ENCODE peak calls at places on chromosomes 3 and 15, in six cellular contexts. E is A549, L is GM23338, N is Panc1, F is HL-60, R is GM12878. H is an unnamed sample.

GRCh38 chr3:185313693-185314246 is 49.2 kb upstream of the MAP3K13 start:
- DNase-seq in N (no peak), F (no peak), E (no peak), L (no peak), R (no peak), H (no peak)

GRCh38 chr3:170689218-170689874 is 103.5 kb upstream of the SLC7A14 start:
- DNase-seq in R (no peak), F (no peak), E (peak), L (peak), N (no peak), H (no peak)

GRCh38 chr3:195021674-195022073 is 249.3 kb downstream of the XXYLT1 start:
- DNase-seq in L (no peak), F (no peak), R (no peak), N (no peak), E (no peak), H (no peak)

GRCh38 chr15:63587527-63587926 is 9.7 kb upstream of the FBXL22 start:
- DNase-seq in L (no peak), R (no peak), F (no peak), E (peak), N (no peak), H (no peak)

GRCh38 chr3:13194285-13195209 is 121.3 kb upstream of the IQSEC1 start:
- DNase-seq in L (no peak), R (no peak), E (no peak), F (no peak), N (no peak), H (no peak)

GRCh38 chr15:27412413-27412812 is 441.4 kb downstream of the GABRG3 start:
- DNase-seq in L (peak), R (no peak), N (no peak), F (no peak), E (peak), H (no peak)

GRCh38 chr3:125213946-125214542 is 1.5 kb upstream of the SLC12A8 start:
- DNase-seq in L (peak), R (no peak), E (no peak), N (no peak), F (no peak), H (no peak)

GRCh38 chr3:156209631-156210336 is 89.4 kb downstream of the KCNAB1 start:
- DNase-seq in F (no peak), N (no peak), L (no peak), E (no peak), R (no peak), H (no peak)

GRCh38 chr3:122977645-122978466 is 49.7 kb downstream of the SEMA5B start:
- DNase-seq in N (no peak), L (peak), R (no peak), E (peak), F (no peak), H (no peak)

GRCh38 chr3:45244356-45244755 is 18.3 kb upstream of the TMEM158 start:
- DNase-seq in R (no peak), F (no peak), L (no peak), E (no peak), N (no peak), H (no peak)

GRCh38 chr3:34212671-34213070 is 414.2 kb downstream of the PDCD6IP start:
- DNase-seq in N (no peak), L (no peak), R (no peak), E (no peak), F (no peak), H (no peak)

DNA sequence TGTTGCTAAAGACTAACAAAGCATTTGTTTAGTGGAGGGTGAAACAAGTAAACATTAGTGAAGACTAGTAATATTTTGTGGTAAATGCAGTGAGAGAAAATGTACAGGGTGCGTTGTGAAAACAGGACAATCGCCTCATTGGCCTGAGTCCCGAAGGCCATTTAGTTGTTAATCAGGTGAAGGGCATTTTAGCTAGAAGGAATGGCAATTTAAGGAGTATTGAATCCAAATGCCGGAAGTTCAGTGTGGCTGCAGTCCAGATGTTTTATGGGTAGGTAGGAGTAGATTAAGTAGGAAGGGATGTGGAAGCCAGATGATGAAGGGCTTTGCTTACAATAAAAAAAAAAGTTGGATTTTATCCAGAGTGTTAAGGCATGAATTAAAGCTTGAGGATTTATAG is 572.7 kb downstream of the NLGN1 start:
- DNase-seq in E (no peak), N (no peak), F (no peak), R (no peak), L (no peak), H (no peak)
- TF ChIP-seq REST in E (no peak), N (no peak), F (no peak), R (no peak), L (no peak), H (no peak)

GRCh38 chr3:71466483-71466882 is 117.0 kb downstream of the FOXP1 start:
- DNase-seq in E (peak), R (no peak), L (no peak), N (no peak), F (no peak), H (peak)
- TF ChIP-seq REST in E (no peak), R (no peak), L (no peak), N (no peak), F (no peak), H (no peak)

DNA sequence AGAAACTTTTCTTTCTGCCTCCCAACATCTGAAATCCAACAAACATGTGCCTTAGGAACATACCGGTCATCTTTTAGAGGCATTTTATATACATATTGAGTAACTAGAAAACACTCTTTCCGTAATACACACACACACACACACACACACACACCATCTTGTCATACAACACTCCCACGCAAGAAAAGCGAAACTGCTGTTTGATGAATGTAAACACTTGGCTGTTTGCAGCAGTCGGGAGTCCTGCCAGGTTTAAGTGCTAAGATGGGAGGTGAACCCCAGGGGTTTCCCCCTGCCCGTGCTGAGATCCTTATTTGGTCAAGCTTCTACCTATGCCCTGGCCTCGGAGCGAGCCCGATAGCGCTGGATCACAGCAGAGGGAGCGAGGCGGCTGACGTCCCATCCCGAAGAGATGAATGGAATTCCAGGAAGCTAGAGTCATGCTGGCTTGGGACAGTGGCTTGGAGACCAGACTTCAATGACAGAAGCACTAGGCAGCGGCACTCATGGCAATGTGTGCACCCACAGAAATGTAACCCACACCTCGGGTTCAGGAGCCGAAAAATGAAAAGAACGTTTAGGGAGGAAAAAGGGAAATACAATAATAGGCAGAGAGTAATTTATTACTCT is 1.3 kb upstream of the THBS1 start:
- DNase-seq in N (peak), E (peak), L (peak), F (no peak), R (no peak), H (no peak)
- TF ChIP-seq REST in N (no peak), E (no peak), L (no peak), F (peak), R (no peak), H (no peak)

GRCh38 chr3:25856902-25857518 is 67.1 kb downstream of the OXSM start:
- DNase-seq in L (peak), N (no peak), F (peak), E (peak), R (no peak), H (peak)
- TF ChIP-seq REST in L (no peak), N (no peak), F (no peak), E (no peak), R (no peak), H (no peak)

DNA sequence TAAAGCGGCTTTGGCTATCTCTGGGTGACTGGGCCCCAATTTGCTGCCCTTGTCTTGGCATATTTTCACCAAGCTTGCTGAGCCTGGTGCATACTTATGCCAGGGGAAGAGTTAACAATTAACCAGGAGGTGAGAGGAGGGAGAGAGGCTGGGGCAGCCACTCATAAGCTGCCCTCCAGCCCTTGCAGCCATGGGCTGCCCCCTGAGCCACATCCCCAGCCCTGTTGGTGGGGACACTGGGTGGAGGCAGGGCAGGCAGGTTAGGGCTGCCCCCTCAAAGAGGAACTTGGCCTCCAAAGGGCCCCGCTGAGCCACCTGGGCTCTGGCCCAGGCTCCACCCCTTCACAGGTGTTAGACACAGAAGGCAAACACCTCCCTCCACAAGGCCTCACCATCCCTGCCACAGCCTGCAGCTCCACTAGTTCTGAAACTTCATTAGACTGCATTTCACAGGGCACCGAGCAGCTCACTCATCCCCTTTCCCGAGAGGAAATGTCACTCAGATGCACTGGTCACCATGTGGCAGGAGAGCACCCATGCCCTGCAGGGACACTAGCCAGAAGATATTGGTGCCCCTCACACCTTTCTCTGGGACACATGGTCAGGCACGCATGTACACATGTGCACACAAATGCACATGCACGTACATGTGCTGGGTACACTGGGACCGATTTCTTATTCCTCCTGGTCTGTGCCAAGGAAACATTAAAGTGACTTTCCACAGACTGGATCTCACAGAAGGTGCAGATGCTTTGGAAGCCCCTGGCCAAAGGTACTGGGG is 20.2 kb downstream of the AMOTL2 start:
- DNase-seq in N (no peak), L (no peak), F (no peak), R (no peak), E (no peak), H (no peak)
- TF ChIP-seq REST in N (no peak), L (no peak), F (no peak), R (no peak), E (no peak), H (no peak)

GRCh38 chr3:50264389-50264963 is 4.5 kb upstream of the SEMA3B start:
- DNase-seq in E (peak), F (no peak), L (no peak), N (no peak), R (no peak), H (no peak)

GRCh38 chr3:50263443-50264388 is 5.2 kb upstream of the SEMA3B start:
- DNase-seq in F (no peak), N (no peak), R (no peak), E (no peak), L (no peak), H (no peak)

GRCh38 chr3:50266808-50267207 is 2.1 kb upstream of the SEMA3B start:
- DNase-seq in L (no peak), N (no peak), E (no peak), F (no peak), R (no peak), H (no peak)

GRCh38 chr3:50265988-50266387 is 3.0 kb upstream of the SEMA3B start:
- DNase-seq in F (no peak), R (no peak), N (no peak), E (no peak), L (no peak), H (no peak)

DNA sequence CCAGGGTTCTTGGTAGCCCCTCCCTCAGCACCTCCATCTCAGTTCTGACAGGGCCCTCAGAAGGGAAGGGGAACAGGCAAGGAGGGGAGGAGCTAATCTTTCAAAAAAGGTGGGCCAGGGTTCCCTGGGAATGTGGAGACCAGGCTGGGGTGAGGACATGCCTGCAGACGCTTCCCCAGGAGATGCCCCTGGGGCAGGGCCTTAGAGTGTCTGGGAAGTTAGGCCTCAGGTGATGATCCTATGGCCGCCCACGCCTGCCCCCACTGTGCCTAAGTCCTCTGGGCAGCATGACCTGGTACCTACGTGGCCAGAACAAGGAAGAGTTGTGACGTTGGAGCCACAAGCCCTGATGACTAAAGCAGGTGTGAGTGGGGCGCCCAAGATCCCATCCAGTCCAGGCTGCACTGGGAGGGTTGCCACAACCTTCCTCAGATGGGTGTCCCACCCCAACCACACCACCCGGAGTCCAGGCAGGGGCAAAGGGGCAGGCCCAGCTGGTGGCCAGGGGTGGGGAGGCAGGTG is 3.9 kb upstream of the SEMA3B start:
- DNase-seq in L (peak), E (no peak), N (no peak), F (no peak), R (no peak), H (no peak)
- TF ChIP-seq REST in L (no peak), E (no peak), N (no peak), F (no peak), R (no peak), H (no peak)

GRCh38 chr3:54355795-54356194 is 233.4 kb downstream of the CACNA2D3 start:
- DNase-seq in N (no peak), R (no peak), F (no peak), L (no peak), E (no peak), H (no peak)

GRCh38 chr3:54358969-54359648 is 236.8 kb downstream of the CACNA2D3 start:
- DNase-seq in R (no peak), E (no peak), N (no peak), L (no peak), F (no peak), H (no peak)

GRCh38 chr3:54358327-54358726 is 236.0 kb downstream of the CACNA2D3 start:
- DNase-seq in E (no peak), L (no peak), N (no peak), F (no peak), R (no peak), H (no peak)

GRCh38 chr3:54357307-54357706 is 235.0 kb downstream of the CACNA2D3 start:
- DNase-seq in E (no peak), R (no peak), F (no peak), L (no peak), N (no peak), H (no peak)

DNA sequence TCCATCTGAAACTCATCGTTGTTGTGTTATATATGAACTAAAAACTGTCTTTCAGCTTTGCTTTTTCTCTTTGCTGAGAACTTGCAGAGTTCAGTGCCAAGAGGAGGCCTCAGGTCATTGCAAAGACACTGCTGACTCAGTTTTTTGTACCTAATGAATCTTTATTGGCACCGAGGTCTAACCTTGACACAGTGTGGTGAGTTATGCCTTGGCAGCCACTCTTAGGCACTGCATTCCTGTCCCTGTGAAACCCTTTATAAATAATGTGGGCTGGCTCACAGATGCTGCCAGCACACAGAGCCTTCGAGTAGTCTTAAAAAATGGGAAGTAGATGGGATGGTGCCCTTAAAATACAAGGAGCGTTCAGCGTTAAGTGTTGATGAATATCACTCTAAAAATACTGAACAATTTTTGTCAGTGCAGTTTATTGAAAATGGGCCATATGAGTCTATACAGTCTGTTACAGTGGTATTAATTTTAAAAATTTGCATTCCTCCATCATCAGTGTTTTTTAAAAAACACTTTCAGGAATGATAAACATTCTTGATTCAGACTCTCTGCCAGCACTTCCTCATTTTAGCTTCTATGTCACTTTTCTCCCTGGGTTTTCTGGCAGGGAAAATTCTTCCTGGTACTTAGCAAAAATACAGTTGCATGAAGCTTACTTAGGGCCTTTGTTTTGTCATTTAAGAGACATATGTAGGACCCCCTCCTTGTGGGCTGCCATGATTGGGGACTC is 234.1 kb downstream of the CACNA2D3 start:
- DNase-seq in R (no peak), N (no peak), L (no peak), F (no peak), E (no peak), H (no peak)
- TF ChIP-seq REST in R (no peak), N (no peak), L (no peak), F (no peak), E (no peak), H (no peak)

GRCh38 chr15:70892002-70892911 is at the start of the genes LRRC49 and THAP10:
- DNase-seq in E (peak), R (peak), N (peak), F (peak), L (peak), H (no peak)

DNA sequence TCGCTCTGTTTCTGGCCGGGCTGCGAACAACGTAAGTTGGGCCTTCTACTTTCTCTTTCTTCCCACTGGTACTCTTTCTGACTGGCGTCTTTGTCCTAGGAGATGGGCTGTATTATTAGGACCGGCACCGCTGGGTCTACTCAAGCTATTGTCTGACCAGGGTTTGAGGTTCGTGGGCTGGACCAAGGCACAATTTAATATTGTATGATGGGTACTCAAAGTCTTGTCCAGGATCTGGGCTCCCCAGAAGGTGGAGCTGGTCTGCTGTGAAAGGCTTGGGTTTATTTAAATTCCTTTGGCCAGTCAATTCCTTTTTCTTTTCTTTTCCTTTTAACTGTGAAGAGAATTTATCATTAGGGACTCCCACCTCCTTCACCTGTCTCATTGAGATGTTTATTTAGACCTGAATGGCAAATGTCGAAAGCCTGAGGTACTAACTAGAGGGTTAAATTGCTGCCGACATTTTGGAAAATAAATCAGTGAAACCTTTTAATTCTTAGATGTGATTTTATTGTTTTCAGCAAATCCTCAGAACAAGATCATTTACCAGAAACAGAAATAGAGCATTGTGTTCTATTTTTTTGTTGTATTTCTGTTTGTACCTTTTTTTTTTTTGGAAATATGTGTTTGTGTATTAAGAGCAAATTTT is 410 bp downstream of the LRRC49 start:
- DNase-seq in E (peak), R (no peak), L (no peak), F (no peak), N (no peak), H (no peak)
- TF ChIP-seq REST in E (no peak), R (no peak), L (no peak), F (no peak), N (no peak), H (no peak)